ENCODE peak calls at places on chromosomes 16 and 17, in six cellular contexts. L, T, U, I, J and O are unnamed samples.

GRCh38 chr17:73697872-73698271 is 53.6 kb upstream of the SDK2 start:
- DNase-seq in I (peak), T (no peak), J (no peak), U (no peak), L (no peak), O (no peak)

GRCh38 chr16:50152386-50152806 is 710 bp upstream of the TENT4B start:
- DNase-seq in T (peak), L (peak), J (peak), I (no peak), U (no peak), O (no peak)

GRCh38 chr17:17966399-17966798 is 5.8 kb downstream of the TOM1L2 start:
- DNase-seq in I (no peak), U (no peak), L (no peak), T (peak), J (no peak), O (no peak)

GRCh38 chr16:75789237-75789636 is 62.9 kb upstream of the CPHXL start:
- DNase-seq in J (peak), U (peak), T (peak), L (peak), I (no peak), O (no peak)

GRCh38 chr17:731943-732787 is at the start of gene TLCD3A:
- DNase-seq in L (no peak), J (peak), I (peak), T (peak), U (peak), O (peak)

GRCh38 chr17:49358638-49359247 is 3.3 kb downstream of the ZNF652 start:
- DNase-seq in I (no peak), J (no peak), T (peak), L (no peak), U (no peak), O (no peak)

GRCh38 chr17:58084317-58084981 is 1.2 kb downstream of the DYNLL2 start:
- DNase-seq in I (peak), L (no peak), U (peak), T (peak), J (peak), O (no peak)

GRCh38 chr17:66947311-66947710 is 17.2 kb upstream of the CACNG4 start:
- DNase-seq in T (no peak), U (no peak), J (no peak), L (no peak), I (peak), O (no peak)

GRCh38 chr16:47049901-47050583 is 76.6 kb upstream of the DNAJA2 start:
- DNase-seq in U (no peak), T (no peak), J (no peak), I (no peak), L (no peak), O (no peak)

GRCh38 chr16:30554933-30555847 is 3.0 kb downstream of the ZNF764 start:
- DNase-seq in J (no peak), T (no peak), L (no peak), U (no peak), I (no peak), O (no peak)

GRCh38 chr16:55480228-55480655 is 1.2 kb downstream of the MMP2 start:
- DNase-seq in L (no peak), J (peak), U (peak), I (peak), T (no peak), O (no peak)

DNA sequence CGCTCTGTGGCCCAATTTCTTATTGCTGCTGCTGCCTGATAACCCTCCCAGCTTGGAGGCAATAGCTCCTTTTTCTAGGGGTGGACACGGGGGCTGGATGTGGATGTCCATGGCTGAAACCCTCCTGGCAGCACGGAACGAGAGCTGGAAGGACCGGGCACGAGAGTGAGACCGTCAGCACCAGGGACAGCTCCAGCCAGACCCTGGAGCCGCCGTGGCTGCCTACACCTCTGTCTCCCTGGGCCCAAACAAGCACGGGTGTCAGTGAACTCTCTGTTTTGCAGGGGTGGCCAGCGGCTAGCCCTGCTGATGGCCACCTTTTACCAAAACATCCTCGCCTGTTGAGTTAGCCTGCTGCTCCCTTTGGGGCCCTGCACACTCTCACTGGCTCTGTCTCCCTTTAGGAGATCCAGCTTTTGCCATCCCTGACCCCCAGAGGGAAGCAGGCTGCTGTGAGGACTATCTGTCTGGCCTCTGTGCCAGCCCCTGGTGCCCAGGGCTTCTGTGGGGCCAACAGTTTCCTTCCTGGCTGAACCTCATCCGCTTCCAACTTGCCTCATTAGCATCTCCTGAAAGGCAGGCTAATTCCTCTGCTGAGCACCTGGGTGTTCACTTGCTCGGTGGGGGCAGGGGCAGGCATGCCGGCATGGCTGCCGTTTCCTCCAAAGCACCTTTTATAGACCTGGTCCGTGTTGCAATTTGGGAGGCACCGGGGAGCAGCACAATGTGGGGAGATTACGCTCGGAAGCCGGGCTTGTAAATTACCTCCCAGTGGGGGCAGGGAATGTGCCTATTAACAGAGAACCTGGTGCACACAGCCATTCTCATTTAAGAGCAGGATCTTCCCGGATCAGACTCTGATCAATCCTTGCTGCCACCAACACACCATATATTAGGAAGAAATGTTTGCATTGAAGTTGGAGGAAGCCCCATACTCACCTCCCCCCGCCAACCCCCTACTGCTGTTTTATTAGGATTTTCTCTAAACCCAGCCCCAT is 118.2 kb downstream of the ENGASE start:
- DNase-seq in J (peak), L (no peak), U (peak), T (peak), I (peak), O (no peak)
- TF ChIP-seq CTCF in J (no peak), L (no peak), U (no peak), T (no peak), I (no peak), O (no peak)

DNA sequence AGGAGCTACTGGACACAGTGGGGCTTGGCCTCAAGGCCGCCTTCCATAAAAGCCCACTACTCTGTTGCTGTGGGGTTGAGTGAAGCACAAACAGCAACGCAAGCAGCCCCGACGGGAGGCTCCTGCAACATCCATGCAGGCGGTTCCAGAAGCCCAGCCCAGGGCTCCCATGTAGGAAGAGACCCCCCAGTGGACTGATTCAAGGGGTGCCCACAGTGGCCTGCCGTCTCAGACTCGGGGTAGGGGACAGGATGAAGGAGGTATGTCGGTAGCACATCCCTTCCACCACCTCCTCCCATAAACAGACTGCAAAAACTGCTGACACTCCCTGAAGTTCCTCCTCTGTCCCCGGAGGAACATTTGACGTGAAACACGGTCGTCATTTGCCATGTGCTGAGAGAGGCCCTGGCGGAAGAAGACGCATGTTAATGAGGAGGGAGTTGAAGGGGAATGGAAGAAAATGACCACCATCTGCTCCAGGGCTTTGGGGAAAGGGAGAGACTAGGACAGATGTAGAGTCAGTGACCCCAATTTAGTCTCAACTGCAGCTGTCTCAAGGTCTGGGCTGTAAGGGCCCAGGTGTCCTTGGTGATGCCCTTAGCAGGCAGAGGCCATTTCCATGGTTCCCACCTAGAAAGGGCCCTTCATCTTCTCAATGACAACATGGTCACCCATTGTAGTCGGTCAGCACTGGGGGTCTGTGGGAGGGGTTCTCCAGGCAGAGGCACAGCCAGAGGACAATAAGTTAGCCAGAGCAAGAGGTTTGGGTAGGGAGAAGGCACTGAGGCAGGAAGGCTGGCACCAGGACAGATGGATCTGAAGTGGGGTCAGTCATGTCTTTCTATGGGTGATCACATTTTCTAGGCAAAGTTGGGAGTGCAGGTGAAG is 200.6 kb downstream of the CPPED1 start:
- DNase-seq in T (no peak), L (no peak), U (no peak), I (no peak), J (no peak), O (no peak)
- TF ChIP-seq CTCF in T (no peak), L (no peak), U (no peak), I (no peak), J (no peak), O (no peak)

DNA sequence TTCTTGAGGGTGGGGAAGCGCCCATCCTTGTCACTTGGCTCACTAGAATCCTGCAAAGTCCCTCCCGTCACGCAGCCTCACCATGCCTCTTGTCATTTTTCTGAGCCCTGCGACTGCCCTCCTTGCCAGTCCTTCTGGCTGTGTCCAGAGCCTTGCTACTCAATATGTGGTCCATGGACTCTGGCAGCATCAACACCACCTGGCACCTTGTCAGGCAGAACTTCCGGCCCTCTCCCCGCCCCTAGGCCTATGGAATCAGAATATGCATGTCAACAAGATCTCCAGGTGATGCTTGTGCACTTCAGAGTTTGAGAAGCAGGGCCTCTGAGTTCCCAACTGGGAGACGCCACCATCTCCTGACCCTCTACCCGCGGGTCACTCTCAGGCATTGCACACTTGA is 12.1 kb downstream of the PIMREG start:
- DNase-seq in U (no peak), I (no peak), J (no peak), T (no peak), L (no peak), O (no peak)
- TF ChIP-seq CTCF in U (no peak), I (no peak), J (no peak), T (no peak), L (no peak), O (no peak)

GRCh38 chr17:21201302-21201602 is 12.7 kb downstream of the TMEM11 start:
- DNase-seq in I (no peak), L (no peak), U (no peak), J (peak), T (no peak), O (no peak)
- TF ChIP-seq CTCF in I (no peak), L (no peak), U (no peak), J (no peak), T (no peak), O (no peak)

DNA sequence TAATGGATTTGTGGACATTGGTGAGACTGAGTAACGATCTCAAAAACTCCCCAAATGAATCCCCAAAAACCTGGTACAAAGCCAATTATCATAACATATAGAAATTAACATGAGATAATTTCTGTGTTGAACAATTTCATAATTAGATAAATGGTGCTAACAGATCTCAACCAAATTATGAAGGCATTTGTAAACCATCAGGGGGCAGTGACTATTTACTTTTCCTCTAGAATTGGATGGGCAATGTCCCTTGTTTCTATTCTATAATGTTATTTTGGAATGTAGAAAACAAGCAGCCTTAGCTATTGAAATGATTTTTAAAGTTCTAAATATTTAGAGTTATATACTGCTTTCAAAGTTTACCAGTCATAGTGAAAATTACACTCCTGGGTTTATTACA is 57.8 kb downstream of the MYH10 start:
- DNase-seq in U (no peak), J (peak), L (no peak), T (no peak), I (no peak), O (no peak)
- TF ChIP-seq CTCF in U (no peak), J (peak), L (no peak), T (peak), I (no peak), O (no peak)